ENCODE peak calls at places on chromosomes 16 and 17, in seven cellular contexts. One of them, this sample, is unnamed.

GRCh38 chr17:29162082-29162908 is 17.9 kb downstream of the MYO18A start:
- DNase-seq in naive thymus-derived CD8-positive, alpha-beta T cell: no peak
- DNase-seq in activated CD4-positive, alpha-beta T cell treated with anti-CD3 and anti-CD28 coated beads for 48 hours: no peak
- DNase-seq in stimulated activated CD8-positive, alpha-beta memory T cell treated with anti-CD3 and anti-CD28 coated beads, Interleukin-7, amount 100 ng/mL, for 1 hour: no peak
- DNase-seq in COR-L47: no peak
- DNase-seq in AG08396: no peak
- DNase-seq in GF-D8: no peak
- DNase-seq in this sample: no peak

GRCh38 chr16:89261691-89262563 is 44.4 kb downstream of the ZNF778 start:
- DNase-seq in GF-D8: no peak
- DNase-seq in stimulated activated CD8-positive, alpha-beta memory T cell treated with anti-CD3 and anti-CD28 coated beads, Interleukin-7, amount 100 ng/mL, for 1 hour: no peak
- DNase-seq in activated CD4-positive, alpha-beta T cell treated with anti-CD3 and anti-CD28 coated beads for 48 hours: no peak
- DNase-seq in naive thymus-derived CD8-positive, alpha-beta T cell: no peak
- DNase-seq in AG08396: peak; percentile 65
- DNase-seq in COR-L47: no peak
- DNase-seq in this sample: no peak

GRCh38 chr16:26078971-26079370 is 387.2 kb downstream of the HS3ST4 start:
- DNase-seq in COR-L47: no peak
- DNase-seq in stimulated activated CD8-positive, alpha-beta memory T cell treated with anti-CD3 and anti-CD28 coated beads, Interleukin-7, amount 100 ng/mL, for 1 hour: no peak
- DNase-seq in activated CD4-positive, alpha-beta T cell treated with anti-CD3 and anti-CD28 coated beads for 48 hours: no peak
- DNase-seq in AG08396: no peak
- DNase-seq in GF-D8: no peak
- DNase-seq in naive thymus-derived CD8-positive, alpha-beta T cell: no peak
- DNase-seq in this sample: no peak

GRCh38 chr16:23607740-23608139 is 11.6 kb upstream of the NDUFAB1 start:
- DNase-seq in AG08396: no peak
- DNase-seq in GF-D8: no peak
- DNase-seq in stimulated activated CD8-positive, alpha-beta memory T cell treated with anti-CD3 and anti-CD28 coated beads, Interleukin-7, amount 100 ng/mL, for 1 hour: no peak
- DNase-seq in COR-L47: no peak
- DNase-seq in naive thymus-derived CD8-positive, alpha-beta T cell: no peak
- DNase-seq in activated CD4-positive, alpha-beta T cell treated with anti-CD3 and anti-CD28 coated beads for 48 hours: no peak
- DNase-seq in this sample: no peak

GRCh38 chr16:25151996-25152395 is 40.5 kb downstream of the LCMT1 start:
- DNase-seq in stimulated activated CD8-positive, alpha-beta memory T cell treated with anti-CD3 and anti-CD28 coated beads, Interleukin-7, amount 100 ng/mL, for 1 hour: no peak
- DNase-seq in activated CD4-positive, alpha-beta T cell treated with anti-CD3 and anti-CD28 coated beads for 48 hours: no peak
- DNase-seq in GF-D8: no peak
- DNase-seq in AG08396: peak; percentile 60
- DNase-seq in COR-L47: no peak
- DNase-seq in naive thymus-derived CD8-positive, alpha-beta T cell: no peak
- DNase-seq in this sample: no peak

GRCh38 chr16:89402962-89403361 is 87.4 kb downstream of the ANKRD11 start:
- DNase-seq in AG08396: no peak
- DNase-seq in activated CD4-positive, alpha-beta T cell treated with anti-CD3 and anti-CD28 coated beads for 48 hours: peak; percentile 40
- DNase-seq in GF-D8: no peak
- DNase-seq in COR-L47: no peak
- DNase-seq in naive thymus-derived CD8-positive, alpha-beta T cell: peak; percentile 60
- DNase-seq in stimulated activated CD8-positive, alpha-beta memory T cell treated with anti-CD3 and anti-CD28 coated beads, Interleukin-7, amount 100 ng/mL, for 1 hour: no peak
- DNase-seq in this sample: no peak

GRCh38 chr17:64028874-64029464 is 8.5 kb upstream of the ICAM2 start:
- DNase-seq in GF-D8: peak; percentile 20
- DNase-seq in naive thymus-derived CD8-positive, alpha-beta T cell: peak; percentile 46
- DNase-seq in stimulated activated CD8-positive, alpha-beta memory T cell treated with anti-CD3 and anti-CD28 coated beads, Interleukin-7, amount 100 ng/mL, for 1 hour: peak; percentile 57
- DNase-seq in AG08396: peak; percentile 76
- DNase-seq in activated CD4-positive, alpha-beta T cell treated with anti-CD3 and anti-CD28 coated beads for 48 hours: peak; percentile 83
- DNase-seq in COR-L47: peak; percentile 59
- DNase-seq in this sample: no peak

GRCh38 chr16:85174871-85175723 is 62.8 kb upstream of the CIBAR2 start:
- DNase-seq in activated CD4-positive, alpha-beta T cell treated with anti-CD3 and anti-CD28 coated beads for 48 hours: no peak
- DNase-seq in AG08396: peak; percentile 42
- DNase-seq in stimulated activated CD8-positive, alpha-beta memory T cell treated with anti-CD3 and anti-CD28 coated beads, Interleukin-7, amount 100 ng/mL, for 1 hour: no peak
- DNase-seq in COR-L47: no peak
- DNase-seq in GF-D8: no peak
- DNase-seq in naive thymus-derived CD8-positive, alpha-beta T cell: no peak
- DNase-seq in this sample: no peak

GRCh38 chr17:2364132-2365116 is 27.1 kb downstream of the SGSM2 start:
- DNase-seq in naive thymus-derived CD8-positive, alpha-beta T cell: no peak
- DNase-seq in activated CD4-positive, alpha-beta T cell treated with anti-CD3 and anti-CD28 coated beads for 48 hours: no peak
- DNase-seq in stimulated activated CD8-positive, alpha-beta memory T cell treated with anti-CD3 and anti-CD28 coated beads, Interleukin-7, amount 100 ng/mL, for 1 hour: no peak
- DNase-seq in AG08396: no peak
- DNase-seq in GF-D8: no peak
- DNase-seq in COR-L47: no peak
- DNase-seq in this sample: peak; percentile 21

GRCh38 chr17:16052486-16052885 is 52.9 kb downstream of the TTC19 start:
- DNase-seq in naive thymus-derived CD8-positive, alpha-beta T cell: no peak
- DNase-seq in activated CD4-positive, alpha-beta T cell treated with anti-CD3 and anti-CD28 coated beads for 48 hours: no peak
- DNase-seq in AG08396: no peak
- DNase-seq in GF-D8: no peak
- DNase-seq in stimulated activated CD8-positive, alpha-beta memory T cell treated with anti-CD3 and anti-CD28 coated beads, Interleukin-7, amount 100 ng/mL, for 1 hour: no peak
- DNase-seq in COR-L47: no peak
- DNase-seq in this sample: no peak

GRCh38 chr16:2706085-2706484 is 13.9 kb downstream of the PRSS27 start:
- DNase-seq in activated CD4-positive, alpha-beta T cell treated with anti-CD3 and anti-CD28 coated beads for 48 hours: no peak
- DNase-seq in GF-D8: no peak
- DNase-seq in naive thymus-derived CD8-positive, alpha-beta T cell: no peak
- DNase-seq in COR-L47: no peak
- DNase-seq in AG08396: no peak
- DNase-seq in stimulated activated CD8-positive, alpha-beta memory T cell treated with anti-CD3 and anti-CD28 coated beads, Interleukin-7, amount 100 ng/mL, for 1 hour: no peak
- DNase-seq in this sample: no peak

GRCh38 chr17:75152971-75153853 is 1.1 kb downstream of the JPT1 start:
- DNase-seq in COR-L47: peak; percentile 44
- DNase-seq in GF-D8: peak; percentile 1
- DNase-seq in activated CD4-positive, alpha-beta T cell treated with anti-CD3 and anti-CD28 coated beads for 48 hours: peak; percentile 48
- DNase-seq in AG08396: peak; percentile 41
- DNase-seq in naive thymus-derived CD8-positive, alpha-beta T cell: no peak
- DNase-seq in stimulated activated CD8-positive, alpha-beta memory T cell treated with anti-CD3 and anti-CD28 coated beads, Interleukin-7, amount 100 ng/mL, for 1 hour: no peak
- DNase-seq in this sample: peak; percentile 39

GRCh38 chr17:60147553-60148241 is 2.1 kb upstream of the CA4 start:
- DNase-seq in AG08396: no peak
- DNase-seq in activated CD4-positive, alpha-beta T cell treated with anti-CD3 and anti-CD28 coated beads for 48 hours: no peak
- DNase-seq in stimulated activated CD8-positive, alpha-beta memory T cell treated with anti-CD3 and anti-CD28 coated beads, Interleukin-7, amount 100 ng/mL, for 1 hour: no peak
- DNase-seq in GF-D8: peak; percentile 6
- DNase-seq in COR-L47: no peak
- DNase-seq in naive thymus-derived CD8-positive, alpha-beta T cell: no peak
- DNase-seq in this sample: no peak

GRCh38 chr17:9684955-9685621 is 39.8 kb downstream of the USP43 start:
- DNase-seq in naive thymus-derived CD8-positive, alpha-beta T cell: no peak
- DNase-seq in GF-D8: no peak
- DNase-seq in activated CD4-positive, alpha-beta T cell treated with anti-CD3 and anti-CD28 coated beads for 48 hours: no peak
- DNase-seq in stimulated activated CD8-positive, alpha-beta memory T cell treated with anti-CD3 and anti-CD28 coated beads, Interleukin-7, amount 100 ng/mL, for 1 hour: no peak
- DNase-seq in COR-L47: peak; percentile 42
- DNase-seq in AG08396: no peak
- DNase-seq in this sample: no peak

GRCh38 chr16:88430524-88431446 is 22.3 kb upstream of the ZFPM1 start:
- DNase-seq in naive thymus-derived CD8-positive, alpha-beta T cell: no peak
- DNase-seq in AG08396: no peak
- DNase-seq in COR-L47: no peak
- DNase-seq in GF-D8: peak; percentile 29
- DNase-seq in stimulated activated CD8-positive, alpha-beta memory T cell treated with anti-CD3 and anti-CD28 coated beads, Interleukin-7, amount 100 ng/mL, for 1 hour: no peak
- DNase-seq in activated CD4-positive, alpha-beta T cell treated with anti-CD3 and anti-CD28 coated beads for 48 hours: peak; percentile 59
- DNase-seq in this sample: no peak

GRCh38 chr16:30060354-30061194 is 5.0 kb upstream of the ALDOA start:
- DNase-seq in AG08396: no peak
- DNase-seq in COR-L47: no peak
- DNase-seq in naive thymus-derived CD8-positive, alpha-beta T cell: no peak
- DNase-seq in GF-D8: no peak
- DNase-seq in stimulated activated CD8-positive, alpha-beta memory T cell treated with anti-CD3 and anti-CD28 coated beads, Interleukin-7, amount 100 ng/mL, for 1 hour: no peak
- DNase-seq in activated CD4-positive, alpha-beta T cell treated with anti-CD3 and anti-CD28 coated beads for 48 hours: no peak
- DNase-seq in this sample: no peak

GRCh38 chr17:4407851-4408250 is 25.9 kb upstream of the SPNS3 start:
- DNase-seq in AG08396: peak; percentile 48
- DNase-seq in GF-D8: no peak
- DNase-seq in naive thymus-derived CD8-positive, alpha-beta T cell: no peak
- DNase-seq in COR-L47: no peak
- DNase-seq in activated CD4-positive, alpha-beta T cell treated with anti-CD3 and anti-CD28 coated beads for 48 hours: no peak
- DNase-seq in stimulated activated CD8-positive, alpha-beta memory T cell treated with anti-CD3 and anti-CD28 coated beads, Interleukin-7, amount 100 ng/mL, for 1 hour: no peak
- DNase-seq in this sample: no peak

GRCh38 chr16:11780988-11781680 is 15.9 kb downstream of the ZC3H7A start:
- DNase-seq in naive thymus-derived CD8-positive, alpha-beta T cell: no peak
- DNase-seq in activated CD4-positive, alpha-beta T cell treated with anti-CD3 and anti-CD28 coated beads for 48 hours: no peak
- DNase-seq in stimulated activated CD8-positive, alpha-beta memory T cell treated with anti-CD3 and anti-CD28 coated beads, Interleukin-7, amount 100 ng/mL, for 1 hour: no peak
- DNase-seq in COR-L47: no peak
- DNase-seq in AG08396: no peak
- DNase-seq in GF-D8: no peak
- DNase-seq in this sample: no peak

GRCh38 chr16:1309888-1310831 is 724 bp downstream of the UBE2I start:
- DNase-seq in activated CD4-positive, alpha-beta T cell treated with anti-CD3 and anti-CD28 coated beads for 48 hours: peak; percentile 69
- DNase-seq in stimulated activated CD8-positive, alpha-beta memory T cell treated with anti-CD3 and anti-CD28 coated beads, Interleukin-7, amount 100 ng/mL, for 1 hour: no peak
- DNase-seq in AG08396: peak; percentile 65
- DNase-seq in GF-D8: no peak
- DNase-seq in naive thymus-derived CD8-positive, alpha-beta T cell: peak; percentile 46
- DNase-seq in COR-L47: no peak
- DNase-seq in this sample: peak; percentile 10

This sample was measured in amygdala.